ENCODE peak calls at places on chromosomes 7 and 10, in four cellular contexts. D is IMR-90, X is mesendoderm, P is H9. C is an unnamed sample.

GRCh38 chr7:155228459-155228845 is 69.2 kb upstream of the INSIG1 start:
- DNase-seq in X (no peak), D (peak; percentile 45), P (no peak), C (no peak)

GRCh38 chr7:90625051-90625450 is 28.9 kb downstream of the CDK14 start:
- DNase-seq in D (peak; percentile 6), P (no peak), X (peak; percentile 14), C (no peak)

GRCh38 chr10:79007843-79008319 is 60.9 kb upstream of the ZMIZ1 start:
- DNase-seq in X (no peak), P (no peak), D (no peak), C (no peak)

GRCh38 chr7:2181077-2181854 is 51.5 kb downstream of the MAD1L1 start:
- DNase-seq in D (no peak), X (no peak), P (no peak), C (no peak)

GRCh38 chr7:144547888-144548287 is 144.4 kb upstream of the NOBOX start:
- DNase-seq in P (no peak), X (no peak), D (no peak), C (no peak)

GRCh38 chr7:108578937-108579336 is 9.3 kb downstream of the DNAJB9 start:
- DNase-seq in X (no peak), P (no peak), D (no peak), C (no peak)

GRCh38 chr10:103901299-103901698 is 16.7 kb downstream of the STN1 start:
- DNase-seq in P (no peak), X (no peak), D (no peak), C (no peak)

GRCh38 chr10:122208616-122209430 is 62.3 kb upstream of the BTBD16 start:
- DNase-seq in X (no peak), P (no peak), D (no peak), C (no peak)

GRCh38 chr7:17031903-17032551 is 150.2 kb upstream of the AGR3 start:
- DNase-seq in D (no peak), P (no peak), X (no peak), C (no peak)

GRCh38 chr7:93147358-93147757 is 827 bp downstream of the SAMD9L start:
- DNase-seq in D (peak; percentile 59), P (no peak), X (no peak), C (no peak)

GRCh38 chr10:1662361-1663025 is 74.8 kb downstream of the ADARB2 start:
- DNase-seq in D (no peak), P (no peak), X (no peak), C (no peak)

GRCh38 chr7:47210283-47210854 is 371.5 kb downstream of the TNS3 start:
- DNase-seq in P (no peak), D (no peak), X (no peak), C (no peak)

GRCh38 chr10:91319336-91319735 is 90.8 kb upstream of the HECTD2 start:
- DNase-seq in X (peak; percentile 30), D (no peak), P (no peak), C (no peak)

GRCh38 chr7:105760549-105761447 is 115.6 kb downstream of the ATXN7L1 start:
- DNase-seq in D (peak; percentile 47), P (no peak), X (no peak), C (no peak)

GRCh38 chr10:23293145-23293724 is 51.4 kb downstream of the C10orf67 start:
- DNase-seq in P (peak; percentile 67), X (peak; percentile 68), D (peak; percentile 9), C (peak; percentile 65)

GRCh38 chr10:88042162-88043100 is 179.0 kb downstream of the PTEN start:
- DNase-seq in P (peak; percentile 36), X (peak; percentile 53), D (peak; percentile 78), C (no peak)

GRCh38 chr7:89607797-89608196 is 546.5 kb upstream of the STEAP1 start:
- DNase-seq in D (no peak), P (no peak), X (no peak), C (no peak)

GRCh38 chr7:140300263-140301131 is 97.8 kb downstream of the SLC37A3 start:
- DNase-seq in P (no peak), X (no peak), D (no peak), C (no peak)

GRCh38 chr10:124008187-124008970 is 85.0 kb downstream of the CHST15 start:
- DNase-seq in X (no peak), D (no peak), P (no peak), C (no peak)

GRCh38 chr10:116828121-116828520 is 21.2 kb upstream of the ENO4 start:
- DNase-seq in X (no peak), P (no peak), D (no peak), C (no peak)

GRCh38 chr7:66376264-66376945 is 171.3 kb downstream of the TPST1 start:
- DNase-seq in X (no peak), D (no peak), P (peak; percentile 34), C (no peak)

GRCh38 chr10:108360187-108360586 is 1195.7 kb upstream of the SORCS1 start:
- DNase-seq in D (peak; percentile 2), P (no peak), X (peak; percentile 18), C (no peak)

GRCh38 chr7:143358626-143359025 is 3.9 kb downstream of the FAM131B start:
- DNase-seq in X (no peak), P (no peak), D (no peak), C (no peak)

GRCh38 chr10:120011359-120012132 is 119.0 kb downstream of the SEC23IP start:
- DNase-seq in D (no peak), X (peak; percentile 65), P (peak; percentile 78), C (no peak)

GRCh38 chr10:72697711-72698110 is 5.8 kb downstream of the MCU start:
- DNase-seq in X (no peak), P (no peak), D (no peak), C (no peak)

GRCh38 chr10:132766291-132766690 is 19.7 kb downstream of the NKX6-2 start:
- DNase-seq in P (no peak), X (no peak), D (no peak), C (no peak)

GRCh38 chr10:119209050-119209735 is 1.8 kb downstream of the GRK5 start:
- DNase-seq in P (peak; percentile 73), X (peak; percentile 78), D (peak; percentile 80), C (peak; percentile 67)

GRCh38 chr10:12432402-12433189 is 83.2 kb downstream of the CAMK1D start:
- DNase-seq in P (no peak), D (no peak), X (no peak), C (no peak)

GRCh38 chr10:12435348-12435747 is 86.0 kb downstream of the CAMK1D start:
- DNase-seq in D (no peak), P (no peak), X (no peak), C (no peak)

GRCh38 chr10:12430406-12430982 is 81.1 kb downstream of the CAMK1D start:
- DNase-seq in P (no peak), D (no peak), X (no peak), C (no peak)

GRCh38 chr10:12431453-12432101 is 82.2 kb downstream of the CAMK1D start:
- DNase-seq in X (no peak), D (no peak), P (no peak), C (no peak)

GRCh38 chr10:12434277-12434676 is 84.9 kb downstream of the CAMK1D start:
- DNase-seq in D (no peak), X (no peak), P (no peak), C (no peak)
- H3K4me1 ChIP-seq in D (no peaks in the 10 kb centered on the region), X (no peaks in the 10 kb centered on the region), P (no peaks in the 10 kb centered on the region), C (peaks cover 7% of the 10 kb centered on the region)

DNA sequence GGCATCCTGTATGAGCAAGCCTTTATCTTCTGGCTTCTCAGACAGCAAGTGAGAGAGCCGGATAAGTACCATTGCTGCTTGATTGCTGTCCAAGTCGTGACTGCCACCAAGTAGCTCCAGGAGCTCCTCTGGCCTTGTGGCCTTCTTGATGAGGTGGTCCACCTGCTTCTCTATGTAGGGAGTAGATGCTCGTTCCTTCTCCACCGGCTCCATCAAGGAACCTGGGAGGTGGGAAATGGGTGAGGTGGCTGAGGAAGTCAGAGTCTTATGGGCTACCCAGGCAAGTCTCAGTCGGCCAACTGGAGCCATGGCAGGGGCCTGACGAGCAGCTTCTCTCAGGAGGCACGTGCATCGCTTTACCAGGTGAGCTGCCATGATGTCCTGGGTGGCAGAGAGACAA is 2.6 kb downstream of the TBRG4 start:
- DNase-seq in D (no peak), X (no peak), P (no peak), C (no peak)
- H3K18ac ChIP-seq in D (no peak overlapping the region), X (no peak overlapping the region), P (no peak overlapping the region), C (no peak overlapping the region)

GRCh38 chr10:73779018-73779417 is 2.8 kb upstream of the CHCHD1 start:
- DNase-seq in D (no peak), P (no peak), X (no peak), C (no peak)
- H3K4me1 ChIP-seq in D (peaks cover 6% of the 10 kb centered on the region), P (peaks cover under 1% of the 10 kb centered on the region), X (no peaks in the 10 kb centered on the region), C (peaks cover 20% of the 10 kb centered on the region)

GRCh38 chr7:151043959-151044358 is 4.4 kb upstream of the ASIC3 start:
- DNase-seq in P (no peak), D (no peak), X (no peak), C (no peak)

GRCh38 chr7:151046603-151047573 is 1.4 kb upstream of the ASIC3 start:
- DNase-seq in X (no peak), P (no peak), D (peak; percentile 66), C (no peak)

GRCh38 chr7:151047979-151048763 is at the start of gene ASIC3:
- DNase-seq in X (no peak), P (no peak), D (no peak), C (no peak)

GRCh38 chr7:151045262-151045661 is 3.1 kb upstream of the ASIC3 start:
- DNase-seq in P (no peak), D (no peak), X (no peak), C (no peak)

DNA sequence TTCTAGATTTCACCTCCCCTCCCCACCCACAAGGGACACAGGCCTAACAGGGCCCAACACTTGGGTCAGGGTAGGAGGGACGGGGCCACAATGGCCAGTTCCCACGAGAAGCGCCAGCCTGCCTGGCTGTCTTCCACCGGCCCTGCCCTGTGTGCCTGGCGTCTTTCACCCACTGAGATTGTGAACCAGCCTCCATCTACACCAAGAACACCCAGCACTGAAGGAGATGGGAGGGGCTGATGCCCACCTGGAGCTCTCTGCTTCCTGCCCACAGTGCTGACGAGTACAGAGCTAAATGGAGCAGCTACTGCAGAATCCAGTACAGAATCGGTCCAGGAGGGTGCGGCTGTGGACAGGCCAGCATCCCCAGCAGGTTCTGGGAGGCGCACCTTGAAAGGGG is 2.4 kb upstream of the ASIC3 start:
- DNase-seq in X (no peak), P (no peak), D (no peak), C (no peak)
- H3K18ac ChIP-seq in X (no peak overlapping the region), P (no peak overlapping the region), D (no peak overlapping the region), C (no peak overlapping the region)

DNA sequence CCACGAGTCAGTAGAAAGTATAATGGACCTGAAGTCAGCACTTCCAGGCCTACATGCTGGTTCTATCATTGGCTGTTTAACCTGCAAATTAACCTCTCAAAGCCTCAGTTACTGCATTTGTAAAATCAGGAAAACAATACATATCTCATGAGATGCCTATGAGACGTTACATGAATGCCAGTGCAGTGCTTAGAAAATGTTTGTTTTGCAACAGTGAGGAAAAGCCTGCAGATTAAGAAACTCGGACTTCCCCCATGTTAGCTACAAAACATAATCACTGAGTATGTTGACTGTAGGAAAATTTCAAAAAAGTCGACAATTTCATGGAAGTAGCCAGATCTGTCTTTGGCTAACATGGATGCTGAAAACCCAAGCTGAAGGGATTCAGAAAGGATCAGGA is 121.5 kb downstream of the TRIL start:
- DNase-seq in X (no peak), D (no peak), P (no peak), C (no peak)
- H3K4me1 ChIP-seq in X (no peaks in the 10 kb centered on the region), D (peaks cover 2% of the 10 kb centered on the region), P (no peaks in the 10 kb centered on the region), C (no peaks in the 10 kb centered on the region)

C was measured in neuronal stem cell.